ENCODE peak calls at places on chromosome 1, in six cellular contexts. One of them, this sample, is unnamed.

GRCh38 chr1:41434306-41434705 is 50.2 kb downstream of the EDN2 start:
- DNase-seq in amniotic stem cell: no peak
- DNase-seq in AG04450: no peak
- DNase-seq in stimulated activated CD4-positive, alpha-beta T cell treated with anti-CD3 and anti-CD28 coated beads, Interleukin-12 subunit alpha, Interleukin-12 subunit beta, amount 100 ng/mL, for 48 hours: no peak
- DNase-seq in A172: no peak
- DNase-seq in left ventricle myocardium inferior: no peak
- DNase-seq in this sample: no peak

GRCh38 chr1:55170426-55170825 is 44.7 kb downstream of the USP24 start:
- DNase-seq in AG04450: no peak
- DNase-seq in amniotic stem cell: no peak
- DNase-seq in A172: no peak
- DNase-seq in stimulated activated CD4-positive, alpha-beta T cell treated with anti-CD3 and anti-CD28 coated beads, Interleukin-12 subunit alpha, Interleukin-12 subunit beta, amount 100 ng/mL, for 48 hours: no peak
- DNase-seq in left ventricle myocardium inferior: no peak
- DNase-seq in this sample: no peak

GRCh38 chr1:242146640-242147039 is 147.7 kb upstream of the MAP1LC3C start:
- DNase-seq in stimulated activated CD4-positive, alpha-beta T cell treated with anti-CD3 and anti-CD28 coated beads, Interleukin-12 subunit alpha, Interleukin-12 subunit beta, amount 100 ng/mL, for 48 hours: no peak
- DNase-seq in left ventricle myocardium inferior: no peak
- DNase-seq in AG04450: no peak
- DNase-seq in A172: no peak
- DNase-seq in amniotic stem cell: no peak
- DNase-seq in this sample: no peak

GRCh38 chr1:39926343-39926769 is 24.6 kb upstream of the MYCL start:
- DNase-seq in A172: no peak
- DNase-seq in left ventricle myocardium inferior: no peak
- DNase-seq in AG04450: no peak
- DNase-seq in amniotic stem cell: no peak
- DNase-seq in stimulated activated CD4-positive, alpha-beta T cell treated with anti-CD3 and anti-CD28 coated beads, Interleukin-12 subunit alpha, Interleukin-12 subunit beta, amount 100 ng/mL, for 48 hours: no peak
- DNase-seq in this sample: peak; percentile 68

GRCh38 chr1:43540653-43541071 is 10.0 kb downstream of the PTPRF start:
- DNase-seq in stimulated activated CD4-positive, alpha-beta T cell treated with anti-CD3 and anti-CD28 coated beads, Interleukin-12 subunit alpha, Interleukin-12 subunit beta, amount 100 ng/mL, for 48 hours: no peak
- DNase-seq in amniotic stem cell: no peak
- DNase-seq in left ventricle myocardium inferior: no peak
- DNase-seq in AG04450: no peak
- DNase-seq in A172: no peak
- DNase-seq in this sample: no peak

GRCh38 chr1:115946116-115946515 is 30.2 kb upstream of the SLC22A15 start:
- DNase-seq in A172: no peak
- DNase-seq in AG04450: no peak
- DNase-seq in amniotic stem cell: no peak
- DNase-seq in left ventricle myocardium inferior: no peak
- DNase-seq in stimulated activated CD4-positive, alpha-beta T cell treated with anti-CD3 and anti-CD28 coated beads, Interleukin-12 subunit alpha, Interleukin-12 subunit beta, amount 100 ng/mL, for 48 hours: no peak
- DNase-seq in this sample: no peak

GRCh38 chr1:156435551-156436318 is 64.8 kb downstream of the MEF2D start:
- DNase-seq in amniotic stem cell: no peak
- DNase-seq in stimulated activated CD4-positive, alpha-beta T cell treated with anti-CD3 and anti-CD28 coated beads, Interleukin-12 subunit alpha, Interleukin-12 subunit beta, amount 100 ng/mL, for 48 hours: no peak
- DNase-seq in AG04450: no peak
- DNase-seq in A172: no peak
- DNase-seq in left ventricle myocardium inferior: no peak
- DNase-seq in this sample: no peak

GRCh38 chr1:99171126-99171813 is 93.0 kb upstream of the PLPPR4 start:
- DNase-seq in A172: no peak
- DNase-seq in AG04450: no peak
- DNase-seq in stimulated activated CD4-positive, alpha-beta T cell treated with anti-CD3 and anti-CD28 coated beads, Interleukin-12 subunit alpha, Interleukin-12 subunit beta, amount 100 ng/mL, for 48 hours: no peak
- DNase-seq in amniotic stem cell: no peak
- DNase-seq in left ventricle myocardium inferior: no peak
- DNase-seq in this sample: no peak

GRCh38 chr1:210236386-210236839 is 3.8 kb downstream of the SERTAD4 start:
- DNase-seq in AG04450: no peak
- DNase-seq in stimulated activated CD4-positive, alpha-beta T cell treated with anti-CD3 and anti-CD28 coated beads, Interleukin-12 subunit alpha, Interleukin-12 subunit beta, amount 100 ng/mL, for 48 hours: no peak
- DNase-seq in left ventricle myocardium inferior: no peak
- DNase-seq in A172: no peak
- DNase-seq in amniotic stem cell: no peak
- DNase-seq in this sample: no peak

GRCh38 chr1:207752456-207753132 is 740 bp downstream of the CD46 start:
- DNase-seq in amniotic stem cell: no peak
- DNase-seq in left ventricle myocardium inferior: no peak
- DNase-seq in stimulated activated CD4-positive, alpha-beta T cell treated with anti-CD3 and anti-CD28 coated beads, Interleukin-12 subunit alpha, Interleukin-12 subunit beta, amount 100 ng/mL, for 48 hours: peak; percentile 30
- DNase-seq in AG04450: no peak
- DNase-seq in A172: peak; percentile 23
- DNase-seq in this sample: no peak

GRCh38 chr1:161086457-161086856 is 2.9 kb downstream of the NECTIN4 start:
- DNase-seq in stimulated activated CD4-positive, alpha-beta T cell treated with anti-CD3 and anti-CD28 coated beads, Interleukin-12 subunit alpha, Interleukin-12 subunit beta, amount 100 ng/mL, for 48 hours: no peak
- DNase-seq in left ventricle myocardium inferior: no peak
- DNase-seq in AG04450: no peak
- DNase-seq in A172: no peak
- DNase-seq in amniotic stem cell: no peak
- DNase-seq in this sample: no peak

GRCh38 chr1:17143760-17144159 is 24.5 kb upstream of the PADI2 start:
- DNase-seq in AG04450: no peak
- DNase-seq in left ventricle myocardium inferior: no peak
- DNase-seq in A172: no peak
- DNase-seq in stimulated activated CD4-positive, alpha-beta T cell treated with anti-CD3 and anti-CD28 coated beads, Interleukin-12 subunit alpha, Interleukin-12 subunit beta, amount 100 ng/mL, for 48 hours: no peak
- DNase-seq in amniotic stem cell: no peak
- DNase-seq in this sample: no peak

GRCh38 chr1:247435026-247435770 is 19.2 kb downstream of the NLRP3 start:
- DNase-seq in stimulated activated CD4-positive, alpha-beta T cell treated with anti-CD3 and anti-CD28 coated beads, Interleukin-12 subunit alpha, Interleukin-12 subunit beta, amount 100 ng/mL, for 48 hours: no peak
- DNase-seq in left ventricle myocardium inferior: no peak
- DNase-seq in AG04450: no peak
- DNase-seq in A172: no peak
- DNase-seq in amniotic stem cell: no peak
- DNase-seq in this sample: no peak

GRCh38 chr1:59396387-59396786 is 99.5 kb downstream of the FGGY start:
- DNase-seq in AG04450: no peak
- DNase-seq in left ventricle myocardium inferior: no peak
- DNase-seq in A172: no peak
- DNase-seq in stimulated activated CD4-positive, alpha-beta T cell treated with anti-CD3 and anti-CD28 coated beads, Interleukin-12 subunit alpha, Interleukin-12 subunit beta, amount 100 ng/mL, for 48 hours: no peak
- DNase-seq in amniotic stem cell: no peak
- DNase-seq in this sample: no peak

GRCh38 chr1:199161766-199162303 is 523.0 kb downstream of the PTPRC start:
- DNase-seq in stimulated activated CD4-positive, alpha-beta T cell treated with anti-CD3 and anti-CD28 coated beads, Interleukin-12 subunit alpha, Interleukin-12 subunit beta, amount 100 ng/mL, for 48 hours: no peak
- DNase-seq in AG04450: no peak
- DNase-seq in A172: no peak
- DNase-seq in amniotic stem cell: no peak
- DNase-seq in left ventricle myocardium inferior: no peak
- DNase-seq in this sample: no peak

GRCh38 chr1:39293375-39294070 is 89.0 kb downstream of the MACF1 start:
- DNase-seq in A172: no peak
- DNase-seq in AG04450: no peak
- DNase-seq in stimulated activated CD4-positive, alpha-beta T cell treated with anti-CD3 and anti-CD28 coated beads, Interleukin-12 subunit alpha, Interleukin-12 subunit beta, amount 100 ng/mL, for 48 hours: no peak
- DNase-seq in left ventricle myocardium inferior: no peak
- DNase-seq in amniotic stem cell: peak; percentile 11
- DNase-seq in this sample: no peak

GRCh38 chr1:11176081-11176706 is 13.0 kb upstream of the ANGPTL7 start:
- DNase-seq in AG04450: no peak
- DNase-seq in left ventricle myocardium inferior: peak; percentile 37
- DNase-seq in stimulated activated CD4-positive, alpha-beta T cell treated with anti-CD3 and anti-CD28 coated beads, Interleukin-12 subunit alpha, Interleukin-12 subunit beta, amount 100 ng/mL, for 48 hours: no peak
- DNase-seq in A172: peak; percentile 79
- DNase-seq in amniotic stem cell: no peak
- DNase-seq in this sample: peak; percentile 55